ENCODE peak calls at places on chromosomes 13 and 19, in eight cellular contexts. O is CD4-positive, alpha-beta T cell; M is lung; B is thoracic aorta; L is left ventricle myocardium inferior; F is uterus; T is tibial nerve; J is Panc1. P is an unnamed sample.
A peak's percentile ranks its signal among the peaks of the same experiment; 100 is the strongest.

GRCh38 chr19:5585461-5586299 is 17.9 kb upstream of the TINCR start:
- DNase-seq in O (no peak), M (no peak), B (no peak), L (no peak), F (peak; percentile 26), T (no peak), J (no peak), P (no peak)

GRCh38 chr19:32748497-32748896 is 28.9 kb downstream of the TDRD12 start:
- DNase-seq in O (no peak), M (no peak), B (no peak), L (no peak), F (no peak), T (no peak), J (no peak), P (no peak)

GRCh38 chr19:44582581-44583265 is 30.6 kb upstream of the IGSF23 start:
- DNase-seq in O (no peak), M (no peak), B (no peak), L (no peak), F (no peak), T (no peak), J (no peak), P (no peak)

GRCh38 chr13:50387124-50387581 is 371.9 kb downstream of the KCNRG start:
- DNase-seq in O (peak; percentile 12), M (peak; percentile 64), B (no peak), L (peak; percentile 64), F (peak; percentile 47), T (peak; percentile 49), J (no peak), P (peak; percentile 64)

GRCh38 chr13:30792257-30793000 is 57.1 kb downstream of the ALOX5AP start:
- DNase-seq in O (no peak), M (peak; percentile 55), B (peak; percentile 38), L (peak; percentile 77), F (peak; percentile 78), T (peak; percentile 49), J (no peak), P (peak; percentile 80)

GRCh38 chr13:99062593-99062992 is 84.7 kb upstream of the DOCK9 start:
- DNase-seq in O (no peak), M (no peak), B (no peak), L (peak; percentile 30), F (peak; percentile 41), T (no peak), J (no peak), P (no peak)

GRCh38 chr13:36959438-36960116 is 39.5 kb upstream of the SMAD9 start:
- DNase-seq in O (no peak), M (no peak), B (no peak), L (no peak), F (no peak), T (no peak), J (no peak), P (no peak)

GRCh38 chr13:113941571-113942191 is 32.2 kb downstream of the C13orf46 start:
- DNase-seq in O (no peak), M (no peak), B (peak; percentile 0), L (peak; percentile 11), F (no peak), T (no peak), J (no peak), P (no peak)

GRCh38 chr13:27979001-27979643 is 9.4 kb downstream of the URAD start:
- DNase-seq in O (no peak), M (no peak), B (no peak), L (no peak), F (no peak), T (no peak), J (no peak), P (no peak)

GRCh38 chr13:23654111-23655110 is 84.2 kb downstream of the TNFRSF19 start:
- DNase-seq in O (no peak), M (no peak), B (no peak), L (peak; percentile 50), F (no peak), T (no peak), J (no peak), P (no peak)

GRCh38 chr13:65530688-65531087 is 1699.4 kb downstream of the PCDH9 start:
- DNase-seq in O (no peak), M (no peak), B (no peak), L (no peak), F (no peak), T (no peak), J (no peak), P (no peak)

GRCh38 chr13:21749410-21749809 is 78.5 kb downstream of the FGF9 start:
- DNase-seq in O (no peak), M (no peak), B (no peak), L (no peak), F (no peak), T (no peak), J (no peak), P (no peak)

GRCh38 chr19:4552546-4552819 is 7.0 kb downstream of the SEMA6B start:
- DNase-seq in O (no peak), M (no peak), B (no peak), L (no peak), F (no peak), T (no peak), J (no peak), P (no peak)

GRCh38 chr19:4534836-4535658 is at the start of gene PLIN5:
- DNase-seq in O (peak; percentile 5), M (peak; percentile 88), B (no peak), L (peak; percentile 81), F (peak; percentile 55), T (peak; percentile 43), J (no peak), P (peak; percentile 79)

GRCh38 chr13:94464771-94465170 is 14.7 kb downstream of the DCT start:
- DNase-seq in O (no peak), M (no peak), B (no peak), L (no peak), F (no peak), T (no peak), J (no peak), P (no peak)

GRCh38 chr19:39032164-39032918 is at the start of gene FBXO27:
- DNase-seq in O (no peak), M (peak; percentile 44), B (no peak), L (peak; percentile 18), F (no peak), T (no peak), J (peak; percentile 89), P (peak; percentile 27)

GRCh38 chr19:13804830-13805683 is 9.8 kb downstream of the ZSWIM4 start:
- DNase-seq in O (no peak), M (no peak), B (no peak), L (no peak), F (no peak), T (no peak), J (no peak), P (no peak)

GRCh38 chr13:38900188-38900587 is 90.4 kb downstream of the STOML3 start:
- DNase-seq in O (no peak), M (no peak), B (no peak), L (no peak), F (no peak), T (no peak), J (no peak), P (no peak)

GRCh38 chr13:78777973-78778372 is 119.0 kb upstream of the OBI1 start:
- DNase-seq in O (no peak), M (no peak), B (no peak), L (no peak), F (no peak), T (no peak), J (no peak), P (no peak)

GRCh38 chr19:54125713-54126112 is 10.2 kb downstream of the PRPF31 start:
- DNase-seq in O (no peak), M (no peak), B (no peak), L (no peak), F (no peak), T (no peak), J (no peak), P (no peak)

GRCh38 chr19:39997595-39998216 is 846 bp downstream of the ZNF546 start:
- DNase-seq in O (no peak), M (no peak), B (no peak), L (no peak), F (no peak), T (no peak), J (no peak), P (no peak)

GRCh38 chr19:40464059-40465024 is 1.2 kb downstream of the BLVRB start:
- DNase-seq in O (peak; percentile 65), M (peak; percentile 92), B (peak; percentile 76), L (peak; percentile 78), F (peak; percentile 88), T (peak; percentile 95), J (peak; percentile 57), P (peak; percentile 82)

GRCh38 chr13:76737526-76737925 is 148.7 kb downstream of the KCTD12 start:
- DNase-seq in O (no peak), M (no peak), B (no peak), L (no peak), F (no peak), T (no peak), J (no peak), P (no peak)

GRCh38 chr19:57587529-57587928 is 3.6 kb downstream of the ZIK1 start:
- DNase-seq in O (no peak), M (no peak), B (no peak), L (no peak), F (no peak), T (no peak), J (no peak), P (no peak)
- H3K9me3 ChIP-seq in O (peaks cover 79% of the 10 kb centered on the region), M (peaks cover 4% of the 10 kb centered on the region), B (peaks cover 60% of the 10 kb centered on the region), L (peaks cover 73% of the 10 kb centered on the region), F (no peaks in the 10 kb centered on the region), T (peaks cover 92% of the 10 kb centered on the region), J (peaks cover 20% of the 10 kb centered on the region), P (no peaks in the 10 kb centered on the region)

DNA sequence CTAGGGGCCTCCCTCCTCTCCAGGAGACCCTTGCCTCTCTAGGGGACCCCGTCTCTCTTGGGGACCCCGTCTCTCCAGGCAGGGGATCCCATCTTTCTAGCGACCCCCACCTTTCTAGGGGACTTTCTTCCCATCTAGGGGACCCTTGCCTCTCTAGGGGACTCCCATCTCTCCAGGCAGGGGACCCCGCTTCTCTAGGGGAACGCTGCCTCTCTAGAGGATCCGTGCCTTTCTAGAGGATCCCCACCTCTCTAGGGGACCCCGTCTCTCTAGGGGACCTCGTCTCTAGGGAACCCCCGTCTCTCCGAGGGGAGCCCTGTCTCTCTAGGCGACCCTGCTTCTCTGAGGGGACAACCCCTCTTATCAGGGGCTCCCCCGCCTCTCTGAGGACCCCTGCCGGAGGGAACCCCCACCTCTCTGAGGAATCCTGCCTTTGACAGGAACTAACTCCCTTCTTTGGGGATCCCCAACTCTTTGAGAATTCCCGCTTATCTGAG is 19.1 kb upstream of the GATAD2A start:
- DNase-seq in O (no peak), M (no peak), B (no peak), L (no peak), F (no peak), T (no peak), J (no peak), P (no peak)
- TF ChIP-seq CTCF in O (no peak), M (no peak), B (no peak), L (no peak), F (no peak), T (no peak), J (no peak), P (no peak)

DNA sequence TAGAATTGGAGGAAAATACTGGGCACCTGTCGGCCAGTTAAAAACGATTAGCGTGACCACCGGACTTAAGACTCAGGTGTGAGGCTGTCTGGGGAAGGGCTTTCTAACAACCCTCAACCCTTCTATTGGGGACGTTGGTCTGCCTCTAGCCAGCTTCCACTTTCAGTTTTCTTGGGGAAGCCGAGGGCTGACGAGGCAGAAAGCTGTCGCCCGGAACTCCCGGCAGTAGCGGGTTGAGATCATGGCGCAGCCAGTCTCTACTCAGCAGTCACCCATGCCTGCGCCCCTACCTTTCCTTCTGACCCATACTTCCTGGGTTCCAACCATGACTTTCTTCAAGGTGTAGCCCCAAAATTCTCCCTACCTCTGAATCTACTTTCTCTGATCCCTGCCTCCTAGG is 1424.1 kb downstream of the SLITRK1 start:
- DNase-seq in O (no peak), M (no peak), B (no peak), L (no peak), F (no peak), T (no peak), J (no peak), P (no peak)
- H3K9me3 ChIP-seq in O (no peaks in the 10 kb centered on the region), M (no peaks in the 10 kb centered on the region), B (no peaks in the 10 kb centered on the region), L (peaks cover 35% of the 10 kb centered on the region), F (no peaks in the 10 kb centered on the region), T (no peaks in the 10 kb centered on the region), J (no peaks in the 10 kb centered on the region), P (peaks cover 1% of the 10 kb centered on the region)

GRCh38 chr19:2426661-2427322 is 594 bp downstream of the TIMM13 start:
- DNase-seq in O (peak; percentile 6), M (no peak), B (no peak), L (peak; percentile 35), F (no peak), T (no peak), J (no peak), P (peak; percentile 47)
- TF ChIP-seq CTCF in O (no peak), M (no peak), B (no peak), L (no peak), F (no peak), T (no peak), J (no peak), P (no peak)

P was measured in heart left ventricle.